ENCODE peak calls at places on chromosomes 1 and 21, in eight cellular contexts. One of them, this sample, is unnamed.

GRCh38 chr1:3676581-3677410 is 24.5 kb downstream of the TP73 start:
- DNase-seq in body of pancreas: no peak
- DNase-seq in aorta: peak; percentile 43
- DNase-seq in HTR-8/SVneo: no peak
- DNase-seq in MM.1S: no peak
- DNase-seq in GM04504: no peak
- DNase-seq in Daoy: no peak
- DNase-seq in CD8-positive, alpha-beta T cell: no peak
- DNase-seq in this sample: no peak

GRCh38 chr1:214573386-214574358 is 22.3 kb upstream of the PTPN14 start:
- DNase-seq in MM.1S: no peak
- DNase-seq in aorta: no peak
- DNase-seq in CD8-positive, alpha-beta T cell: no peak
- DNase-seq in HTR-8/SVneo: no peak
- DNase-seq in GM04504: no peak
- DNase-seq in body of pancreas: no peak
- DNase-seq in Daoy: no peak
- DNase-seq in this sample: no peak

GRCh38 chr1:183655562-183656075 is 2.5 kb upstream of the APOBEC4 start:
- DNase-seq in HTR-8/SVneo: peak; percentile 78
- DNase-seq in aorta: peak; percentile 83
- DNase-seq in body of pancreas: peak; percentile 79
- DNase-seq in MM.1S: peak; percentile 82
- DNase-seq in GM04504: peak; percentile 65
- DNase-seq in Daoy: peak; percentile 69
- DNase-seq in CD8-positive, alpha-beta T cell: peak; percentile 81
- DNase-seq in this sample: peak; percentile 73

GRCh38 chr1:214002472-214002871 is 14.7 kb downstream of the PROX1 start:
- DNase-seq in aorta: no peak
- DNase-seq in GM04504: no peak
- DNase-seq in CD8-positive, alpha-beta T cell: no peak
- DNase-seq in Daoy: peak; percentile 55
- DNase-seq in body of pancreas: no peak
- DNase-seq in MM.1S: no peak
- DNase-seq in HTR-8/SVneo: no peak
- DNase-seq in this sample: no peak

GRCh38 chr1:67897270-67897949 is 64.1 kb upstream of the GNG12 start:
- DNase-seq in MM.1S: no peak
- DNase-seq in body of pancreas: no peak
- DNase-seq in HTR-8/SVneo: no peak
- DNase-seq in GM04504: peak; percentile 28
- DNase-seq in Daoy: no peak
- DNase-seq in aorta: no peak
- DNase-seq in CD8-positive, alpha-beta T cell: no peak
- DNase-seq in this sample: no peak

GRCh38 chr21:46191686-46192575 is 7.7 kb upstream of the SPATC1L start:
- DNase-seq in body of pancreas: no peak
- DNase-seq in MM.1S: no peak
- DNase-seq in Daoy: no peak
- DNase-seq in CD8-positive, alpha-beta T cell: peak; percentile 45
- DNase-seq in HTR-8/SVneo: no peak
- DNase-seq in aorta: peak; percentile 30
- DNase-seq in GM04504: no peak
- DNase-seq in this sample: peak; percentile 43

GRCh38 chr1:63498106-63498505 is 24.9 kb downstream of the ITGB3BP start:
- DNase-seq in body of pancreas: no peak
- DNase-seq in HTR-8/SVneo: no peak
- DNase-seq in MM.1S: no peak
- DNase-seq in GM04504: no peak
- DNase-seq in aorta: no peak
- DNase-seq in Daoy: no peak
- DNase-seq in CD8-positive, alpha-beta T cell: no peak
- DNase-seq in this sample: no peak

GRCh38 chr1:101081496-101082282 is 56.1 kb upstream of the DPH5 start:
- DNase-seq in aorta: no peak
- DNase-seq in CD8-positive, alpha-beta T cell: peak; percentile 62
- DNase-seq in Daoy: no peak
- DNase-seq in HTR-8/SVneo: no peak
- DNase-seq in GM04504: no peak
- DNase-seq in MM.1S: no peak
- DNase-seq in body of pancreas: no peak
- DNase-seq in this sample: no peak

GRCh38 chr21:16993416-16994044 is 519.3 kb upstream of the CXADR start:
- DNase-seq in Daoy: no peak
- DNase-seq in MM.1S: no peak
- DNase-seq in GM04504: no peak
- DNase-seq in HTR-8/SVneo: no peak
- DNase-seq in body of pancreas: no peak
- DNase-seq in CD8-positive, alpha-beta T cell: no peak
- DNase-seq in aorta: no peak
- DNase-seq in this sample: no peak

GRCh38 chr21:41695513-41695912 is 71.3 kb downstream of the RIPK4 start:
- DNase-seq in GM04504: no peak
- DNase-seq in aorta: no peak
- DNase-seq in Daoy: no peak
- DNase-seq in body of pancreas: no peak
- DNase-seq in MM.1S: no peak
- DNase-seq in HTR-8/SVneo: no peak
- DNase-seq in CD8-positive, alpha-beta T cell: no peak
- DNase-seq in this sample: no peak

GRCh38 chr21:30194701-30195299 is 21.1 kb downstream of the CLDN8 start:
- DNase-seq in body of pancreas: no peak
- DNase-seq in aorta: no peak
- DNase-seq in GM04504: no peak
- DNase-seq in CD8-positive, alpha-beta T cell: no peak
- DNase-seq in HTR-8/SVneo: no peak
- DNase-seq in Daoy: peak; percentile 50
- DNase-seq in MM.1S: peak; percentile 54
- DNase-seq in this sample: no peak

GRCh38 chr1:225652726-225653462 is at the start of gene ENAH:
- DNase-seq in aorta: peak; percentile 86
- DNase-seq in HTR-8/SVneo: peak; percentile 81
- DNase-seq in CD8-positive, alpha-beta T cell: peak; percentile 53
- DNase-seq in GM04504: peak; percentile 67
- DNase-seq in body of pancreas: peak; percentile 83
- DNase-seq in MM.1S: peak; percentile 66
- DNase-seq in Daoy: peak; percentile 92
- DNase-seq in this sample: peak; percentile 90

GRCh38 chr1:66925944-66926343 is 1.2 kb downstream of the MIER1 start:
- DNase-seq in HTR-8/SVneo: no peak
- DNase-seq in GM04504: no peak
- DNase-seq in Daoy: peak; percentile 27
- DNase-seq in body of pancreas: no peak
- DNase-seq in CD8-positive, alpha-beta T cell: no peak
- DNase-seq in MM.1S: peak; percentile 27
- DNase-seq in aorta: no peak
- DNase-seq in this sample: no peak

GRCh38 chr1:228242313-228242864 is 34.5 kb downstream of the OBSCN start:
- DNase-seq in Daoy: no peak
- DNase-seq in MM.1S: no peak
- DNase-seq in body of pancreas: no peak
- DNase-seq in HTR-8/SVneo: no peak
- DNase-seq in GM04504: no peak
- DNase-seq in CD8-positive, alpha-beta T cell: no peak
- DNase-seq in aorta: no peak
- DNase-seq in this sample: no peak

GRCh38 chr1:167899253-167899681 is 14.7 kb downstream of the ADCY10 start:
- DNase-seq in MM.1S: no peak
- DNase-seq in HTR-8/SVneo: no peak
- DNase-seq in Daoy: no peak
- DNase-seq in GM04504: peak; percentile 20
- DNase-seq in aorta: peak; percentile 85
- DNase-seq in CD8-positive, alpha-beta T cell: no peak
- DNase-seq in body of pancreas: no peak
- DNase-seq in this sample: peak; percentile 69

GRCh38 chr1:64243757-64244080 is 40.3 kb downstream of the UBE2U start:
- DNase-seq in GM04504: no peak
- DNase-seq in MM.1S: no peak
- DNase-seq in CD8-positive, alpha-beta T cell: no peak
- DNase-seq in aorta: no peak
- DNase-seq in HTR-8/SVneo: no peak
- DNase-seq in body of pancreas: no peak
- DNase-seq in Daoy: no peak
- DNase-seq in this sample: no peak

GRCh38 chr1:9700340-9700739 is 48.8 kb downstream of the PIK3CD start:
- DNase-seq in MM.1S: no peak
- DNase-seq in Daoy: peak; percentile 95
- DNase-seq in aorta: no peak
- DNase-seq in GM04504: peak; percentile 72
- DNase-seq in HTR-8/SVneo: peak; percentile 61
- DNase-seq in body of pancreas: no peak
- DNase-seq in CD8-positive, alpha-beta T cell: no peak
- DNase-seq in this sample: no peak

GRCh38 chr21:46158666-46159300 is 3.4 kb upstream of the FTCD start:
- DNase-seq in Daoy: no peak
- DNase-seq in CD8-positive, alpha-beta T cell: no peak
- DNase-seq in MM.1S: no peak
- DNase-seq in aorta: peak; percentile 30
- DNase-seq in body of pancreas: no peak
- DNase-seq in GM04504: no peak
- DNase-seq in HTR-8/SVneo: no peak
- DNase-seq in this sample: peak; percentile 29

This sample was measured in psoas muscle.